ENCODE peak calls at places on chromosomes 7 and 10, in seven cellular contexts. C, J, K, P, S, A and Q are unnamed samples.
A peak's percentile ranks its signal among the peaks of the same experiment; 100 is the strongest.

GRCh38 chr7:16504019-16504418 is 22.6 kb upstream of the LRRC72 start:
- DNase-seq in P (no peak), A (peak; percentile 72), J (no peak), S (no peak), C (peak; percentile 37), K (no peak), Q (no peak)

GRCh38 chr7:22909958-22910357 is 87.3 kb upstream of the TOMM7 start:
- DNase-seq in K (no peak), C (no peak), S (no peak), A (no peak), P (no peak), J (no peak), Q (no peak)

GRCh38 chr7:96778263-96778662 is 68.6 kb upstream of the SEM1 start:
- DNase-seq in C (peak; percentile 1), S (no peak), J (peak; percentile 79), A (no peak), K (no peak), P (no peak), Q (no peak)

GRCh38 chr10:31910016-31910415 is 18.6 kb downstream of the ARHGAP12 start:
- DNase-seq in J (no peak), P (no peak), K (no peak), C (no peak), S (no peak), A (no peak), Q (no peak)

GRCh38 chr7:157909370-157909769 is 572.6 kb downstream of the DNAJB6 start:
- DNase-seq in C (no peak), K (no peak), A (no peak), J (no peak), S (no peak), P (no peak), Q (no peak)

GRCh38 chr7:55557666-55558188 is 14.6 kb downstream of the VOPP1 start:
- DNase-seq in C (no peak), K (no peak), S (no peak), A (no peak), P (peak; percentile 41), J (peak; percentile 77), Q (no peak)

GRCh38 chr10:26336979-26337378 is 101.2 kb upstream of the APBB1IP start:
- DNase-seq in K (no peak), C (no peak), P (no peak), S (no peak), J (no peak), A (no peak), Q (peak; percentile 47)

GRCh38 chr10:126350216-126350992 is 37.9 kb downstream of the ADAM12 start:
- DNase-seq in S (no peak), P (no peak), J (no peak), K (peak; percentile 88), C (peak; percentile 6), A (peak; percentile 89), Q (no peak)

GRCh38 chr7:142796501-142797341 is 26.0 kb downstream of the PRSS2 start:
- DNase-seq in C (no peak), P (peak; percentile 83), K (no peak), J (peak; percentile 49), A (no peak), S (no peak), Q (no peak)

GRCh38 chr7:132135986-132136385 is 440.3 kb downstream of the PLXNA4 start:
- DNase-seq in A (no peak), P (no peak), C (peak; percentile 34), K (no peak), J (no peak), S (no peak), Q (no peak)

GRCh38 chr10:87092356-87092860 is 2.2 kb downstream of the GLUD1 start:
- DNase-seq in C (peak; percentile 6), K (peak; percentile 58), S (no peak), J (peak; percentile 46), P (no peak), A (peak; percentile 67), Q (no peak)

GRCh38 chr7:155464948-155465739 is 7.2 kb downstream of the EN2 start:
- DNase-seq in S (no peak), J (no peak), C (no peak), A (no peak), K (no peak), P (no peak), Q (no peak)

GRCh38 chr7:48089415-48089975 is 430 bp downstream of the UPP1 start:
- DNase-seq in S (peak; percentile 66), K (no peak), A (peak; percentile 31), J (peak; percentile 91), C (peak; percentile 89), P (peak; percentile 80), Q (no peak)

GRCh38 chr10:101050206-101051069 is 11.4 kb upstream of the KAZALD1 start:
- DNase-seq in J (peak; percentile 89), P (peak; percentile 83), S (peak; percentile 60), C (peak; percentile 83), K (peak; percentile 49), A (peak; percentile 54), Q (no peak)

GRCh38 chr10:123236122-123236521 is 81.9 kb downstream of the BUB3 start:
- DNase-seq in P (no peak), J (peak; percentile 49), A (no peak), S (no peak), C (no peak), K (peak; percentile 13), Q (no peak)

GRCh38 chr7:45701701-45702460 is 127.7 kb downstream of the ADCY1 start:
- DNase-seq in S (no peak), J (no peak), C (no peak), A (no peak), P (no peak), K (no peak), Q (no peak)

GRCh38 chr10:92239185-92239599 is 51.7 kb downstream of the CPEB3 start:
- DNase-seq in C (no peak), J (peak; percentile 52), S (no peak), A (no peak), K (no peak), P (no peak), Q (no peak)

GRCh38 chr7:363626-364025 is 73.7 kb downstream of the FOXL3 start:
- DNase-seq in A (no peak), K (no peak), P (peak; percentile 71), C (no peak), S (no peak), J (no peak), Q (peak; percentile 37)

GRCh38 chr7:25032774-25033743 is 53.1 kb upstream of the OSBPL3 start:
- DNase-seq in C (no peak), J (no peak), A (peak; percentile 35), P (no peak), K (no peak), S (no peak), Q (no peak)

GRCh38 chr10:124320778-124321432 is 97.8 kb downstream of the OAT start:
- DNase-seq in P (peak; percentile 32), K (no peak), S (no peak), C (no peak), J (no peak), A (no peak), Q (no peak)

GRCh38 chr10:62618576-62619408 is 185.7 kb upstream of the ADO start:
- DNase-seq in C (no peak), A (peak; percentile 73), K (peak; percentile 81), P (no peak), S (no peak), J (no peak), Q (peak; percentile 90)

GRCh38 chr10:86654411-86655172 is at the start of gene OPN4:
- DNase-seq in C (no peak), K (no peak), S (no peak), P (no peak), J (no peak), A (peak; percentile 28), Q (peak; percentile 27)

GRCh38 chr10:80487791-80488538 is 33.9 kb downstream of the TSPAN14 start:
- DNase-seq in A (no peak), P (peak; percentile 80), J (no peak), C (no peak), S (no peak), K (no peak), Q (peak; percentile 84)

GRCh38 chr10:115335366-115335765 is 242.2 kb downstream of the ATRNL1 start:
- DNase-seq in C (no peak), K (peak; percentile 1), P (no peak), A (peak; percentile 5), S (no peak), J (no peak), Q (no peak)

GRCh38 chr10:8618834-8619233 is 564.3 kb downstream of the GATA3 start:
- DNase-seq in J (no peak), K (no peak), A (no peak), P (no peak), S (no peak), C (peak; percentile 32), Q (no peak)

GRCh38 chr7:2313450-2314208 is 612 bp downstream of the SNX8 start:
- DNase-seq in K (no peak), P (no peak), A (no peak), J (no peak), C (peak; percentile 35), S (no peak), Q (no peak)

GRCh38 chr7:100430450-100431285 is 1.0 kb downstream of the MEPCE start:
- DNase-seq in S (peak; percentile 60), P (no peak), K (no peak), J (peak; percentile 41), A (no peak), C (no peak), Q (no peak)

GRCh38 chr10:83122336-83122735 is 1017.0 kb upstream of the GHITM start:
- DNase-seq in K (peak; percentile 1), S (no peak), P (no peak), A (no peak), J (no peak), C (no peak), Q (no peak)

GRCh38 chr7:38675500-38676106 is 44.4 kb upstream of the AMPH start:
- DNase-seq in C (no peak), S (no peak), P (no peak), A (no peak), J (peak; percentile 20), K (no peak), Q (no peak)

GRCh38 chr7:139867847-139868246 is 38.8 kb downstream of the TBXAS1 start:
- DNase-seq in A (no peak), J (no peak), P (no peak), S (no peak), K (no peak), C (no peak), Q (no peak)
- TF ChIP-seq CTCF in A (no peak), J (no peak), P (no peak), S (no peak), K (no peak), C (no peak), Q (no peak)

GRCh38 chr7:116861717-116862116 is 670 bp upstream of the CAPZA2 start:
- DNase-seq in K (no peak), J (no peak), A (no peak), S (no peak), P (no peak), C (no peak), Q (no peak)
- TF ChIP-seq CTCF in K (no peak), J (no peak), A (no peak), S (no peak), P (no peak), C (no peak), Q (no peak)

GRCh38 chr10:84548869-84549268 is 220.5 kb downstream of the CCSER2 start:
- DNase-seq in P (no peak), S (no peak), J (peak; percentile 82), A (no peak), C (no peak), K (peak; percentile 7), Q (no peak)
- TF ChIP-seq CTCF in P (no peak), S (no peak), J (peak; percentile 86), A (peak; percentile 37), C (no peak), K (peak; percentile 23), Q (peak; percentile 35)

DNA sequence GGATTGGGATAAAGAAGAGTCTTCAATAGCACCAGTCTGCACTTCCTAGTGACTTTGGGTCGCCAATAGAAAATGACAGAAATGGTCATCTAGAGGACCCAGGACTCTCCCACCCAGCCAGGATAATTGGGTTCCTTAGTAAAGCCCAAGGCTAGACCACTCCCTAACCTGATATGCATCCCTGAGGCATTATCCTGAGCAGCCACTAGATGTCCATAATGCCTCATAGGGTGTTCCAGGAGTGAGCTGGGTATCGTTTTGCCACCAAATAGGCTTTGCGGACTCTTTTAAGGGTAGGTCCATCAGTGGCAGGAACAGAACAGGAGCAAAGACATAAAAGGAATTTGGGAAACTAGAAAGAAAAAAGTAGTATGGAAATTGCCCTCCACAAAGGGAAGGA is 4.5 kb upstream of the LRRC4 start:
- DNase-seq in J (peak; percentile 72), S (no peak), A (no peak), C (peak; percentile 16), P (no peak), K (no peak), Q (no peak)
- TF ChIP-seq CTCF in J (peak; percentile 82), S (no peak), A (peak; percentile 68), C (no peak), P (no peak), K (peak; percentile 55), Q (peak; percentile 5)